ENCODE peak calls at places on chromosomes 1 and 21, in six cellular contexts. U, F, M, H, B and E are unnamed samples.

GRCh38 chr1:227449051-227449450 is 114.3 kb upstream of the ZNF678 start:
- DNase-seq in M (no peak), H (peak; percentile 60), B (no peak), F (peak; percentile 43), U (no peak), E (no peak)

GRCh38 chr1:244265507-244265906 is 186.2 kb downstream of the ADSS2 start:
- DNase-seq in H (no peak), B (no peak), U (no peak), F (no peak), M (no peak), E (no peak)

GRCh38 chr1:102628008-102628736 is 480.1 kb downstream of the COL11A1 start:
- DNase-seq in U (no peak), F (no peak), M (no peak), B (no peak), H (peak; percentile 57), E (no peak)

GRCh38 chr21:46661211-46661625 is 25.7 kb downstream of the PRMT2 start:
- DNase-seq in F (peak; percentile 85), M (peak; percentile 69), H (no peak), U (peak; percentile 56), B (no peak), E (peak; percentile 82)

GRCh38 chr1:53074313-53075154 is 12.5 kb downstream of the PODN start:
- DNase-seq in F (no peak), H (no peak), U (no peak), M (peak; percentile 42), B (no peak), E (no peak)

GRCh38 chr21:33801424-33802405 is 113.9 kb downstream of the ATP5PO start:
- DNase-seq in M (no peak), U (no peak), F (no peak), B (peak; percentile 68), H (peak; percentile 57), E (peak; percentile 82)

GRCh38 chr1:87150143-87150542 is 178.5 kb upstream of the LMO4 start:
- DNase-seq in M (no peak), U (no peak), B (no peak), H (no peak), F (no peak), E (no peak)

GRCh38 chr1:83548311-83548710 is 450.6 kb downstream of the TTLL7 start:
- DNase-seq in H (no peak), B (no peak), M (no peak), F (no peak), U (no peak), E (no peak)

GRCh38 chr21:44408226-44408625 is 47.1 kb upstream of the LRRC3 start:
- DNase-seq in H (no peak), F (no peak), M (no peak), B (no peak), U (no peak), E (no peak)

GRCh38 chr1:51410568-51411460 is 80.5 kb upstream of the TTC39A start:
- DNase-seq in H (peak; percentile 7), F (no peak), B (no peak), U (no peak), M (no peak), E (peak; percentile 25)